ENCODE peak calls at places on chromosomes 11 and 22, in nine cellular contexts. X is skeletal muscle cell; N is HuH-7.5; O is CD8-positive, alpha-beta T cell; R is uterus; E is ACHN; D is lower lobe of right lung; S is activated CD4-positive, alpha-beta T cell treated with anti-CD3 and anti-CD28 coated beads, Interleukin-2, amount 50 U/mL, for 24 hours; A is NCI-H1092. P is an unnamed sample.

GRCh38 chr11:64545605-64546004 is 45.4 kb upstream of the SLC22A12 start:
- DNase-seq in X (peak; percentile 31), N (no peak), O (no peak), R (no peak), E (peak; percentile 84), D (peak; percentile 39), S (no peak), A (no peak), P (peak; percentile 45)

GRCh38 chr11:59810911-59811259 is 307 bp upstream of the MRPL16 start:
- DNase-seq in X (no peak), N (no peak), O (no peak), R (no peak), E (no peak), D (no peak), S (no peak), A (no peak), P (no peak)

GRCh38 chr11:11163256-11163655 is 189.8 kb downstream of the CSNK2A3 start:
- DNase-seq in X (no peak), N (peak; percentile 14), O (no peak), R (no peak), E (no peak), D (no peak), S (no peak), A (no peak), P (no peak)

GRCh38 chr11:75298191-75298590 is 53.3 kb downstream of the ARRB1 start:
- DNase-seq in X (no peak), N (no peak), O (no peak), R (no peak), E (no peak), D (no peak), S (no peak), A (no peak), P (no peak)

GRCh38 chr11:134170909-134171281 is 52.9 kb downstream of the NCAPD3 start:
- DNase-seq in X (no peak), N (no peak), O (no peak), R (no peak), E (no peak), D (no peak), S (no peak), A (no peak), P (no peak)

GRCh38 chr11:79487412-79487811 is 46.6 kb upstream of the TENM4 start:
- DNase-seq in X (no peak), N (no peak), O (no peak), R (no peak), E (no peak), D (no peak), S (no peak), A (no peak), P (no peak)

GRCh38 chr11:17389205-17389956 is 922 bp upstream of the KCNJ11 start:
- DNase-seq in X (no peak), N (peak; percentile 78), O (peak; percentile 74), R (peak; percentile 59), E (peak; percentile 61), D (peak; percentile 86), S (peak; percentile 63), A (peak; percentile 81), P (no peak)

GRCh38 chr22:43901976-43902643 is 10.3 kb upstream of the PNPLA5 start:
- DNase-seq in X (no peak), N (no peak), O (no peak), R (no peak), E (no peak), D (no peak), S (no peak), A (no peak), P (no peak)

GRCh38 chr22:49146511-49146910 is 681.2 kb downstream of the BRD1 start:
- DNase-seq in X (no peak), N (no peak), O (no peak), R (no peak), E (no peak), D (no peak), S (no peak), A (no peak), P (no peak)

GRCh38 chr11:46386674-46387073 is 4.9 kb downstream of the CHRM4 start:
- DNase-seq in X (no peak), N (no peak), O (no peak), R (no peak), E (no peak), D (no peak), S (no peak), A (no peak), P (no peak)

GRCh38 chr11:116193321-116194114 is 579.3 kb downstream of the BUD13 start:
- DNase-seq in X (no peak), N (no peak), O (no peak), R (peak; percentile 39), E (peak; percentile 81), D (peak; percentile 86), S (no peak), A (no peak), P (peak; percentile 13)

GRCh38 chr11:617912-618682 is 2.3 kb upstream of the IRF7 start:
- DNase-seq in X (no peak), N (no peak), O (no peak), R (peak; percentile 15), E (no peak), D (no peak), S (no peak), A (no peak), P (no peak)

GRCh38 chr22:49046000-49046545 is 781.6 kb downstream of the BRD1 start:
- DNase-seq in X (no peak), N (no peak), O (no peak), R (no peak), E (no peak), D (no peak), S (no peak), A (no peak), P (no peak)

GRCh38 chr11:122756417-122756816 is 81.9 kb upstream of the CRTAM start:
- DNase-seq in X (no peak), N (no peak), O (peak; percentile 44), R (no peak), E (no peak), D (peak; percentile 78), S (no peak), A (no peak), P (no peak)

GRCh38 chr11:34653031-34653430 is 32.1 kb downstream of the EHF start:
- DNase-seq in X (no peak), N (no peak), O (no peak), R (no peak), E (no peak), D (no peak), S (no peak), A (no peak), P (no peak)

GRCh38 chr22:37906364-37907008 is 389 bp downstream of the MICALL1 start:
- DNase-seq in X (no peak), N (no peak), O (peak; percentile 25), R (peak; percentile 55), E (peak; percentile 19), D (no peak), S (no peak), A (no peak), P (no peak)

GRCh38 chr11:134579709-134580634 is 167.9 kb upstream of the B3GAT1 start:
- DNase-seq in X (no peak), N (no peak), O (no peak), R (no peak), E (no peak), D (no peak), S (no peak), A (no peak), P (no peak)

GRCh38 chr22:49046546-49047305 is 780.9 kb downstream of the BRD1 start:
- DNase-seq in X (no peak), N (peak; percentile 41), O (no peak), R (peak; percentile 23), E (peak; percentile 23), D (no peak), S (no peak), A (no peak), P (no peak)

GRCh38 chr11:48090174-48090573 is 109.8 kb downstream of the PTPRJ start:
- DNase-seq in X (no peak), N (no peak), O (no peak), R (no peak), E (no peak), D (no peak), S (no peak), A (no peak), P (no peak)

GRCh38 chr22:26430600-26430999 is 1.5 kb downstream of the ASPHD2 start:
- DNase-seq in X (no peak), N (no peak), O (no peak), R (no peak), E (no peak), D (no peak), S (no peak), A (no peak), P (no peak)

GRCh38 chr11:134691474-134691873 is 279.4 kb upstream of the B3GAT1 start:
- DNase-seq in X (no peak), N (no peak), O (no peak), R (no peak), E (no peak), D (no peak), S (no peak), A (no peak), P (no peak)

GRCh38 chr11:134939905-134940304 is 527.9 kb upstream of the B3GAT1 start:
- DNase-seq in X (no peak), N (peak; percentile 11), O (no peak), R (no peak), E (peak; percentile 7), D (no peak), S (no peak), A (no peak), P (no peak)

GRCh38 chr11:134890446-134890845 is 478.4 kb upstream of the B3GAT1 start:
- DNase-seq in X (no peak), N (no peak), O (no peak), R (no peak), E (no peak), D (no peak), S (no peak), A (no peak), P (no peak)

GRCh38 chr11:79081441-79082124 is 359.2 kb downstream of the TENM4 start:
- DNase-seq in X (no peak), N (no peak), O (no peak), R (no peak), E (peak; percentile 86), D (no peak), S (no peak), A (no peak), P (peak; percentile 70)

GRCh38 chr11:79393362-79394043 is 47.3 kb downstream of the TENM4 start:
- DNase-seq in X (no peak), N (no peak), O (no peak), R (no peak), E (no peak), D (no peak), S (no peak), A (no peak), P (no peak)

GRCh38 chr11:15858881-15859280 is 497.5 kb downstream of the SOX6 start:
- DNase-seq in X (no peak), N (no peak), O (no peak), R (no peak), E (no peak), D (no peak), S (no peak), A (no peak), P (no peak)

GRCh38 chr11:94895971-94896370 is 77.4 kb downstream of the CWC15 start:
- DNase-seq in X (peak; percentile 43), N (no peak), O (no peak), R (no peak), E (peak; percentile 72), D (no peak), S (no peak), A (no peak), P (no peak)

GRCh38 chr11:11483622-11484021 is 130.6 kb upstream of the CSNK2A3 start:
- DNase-seq in X (no peak), N (no peak), O (no peak), R (no peak), E (no peak), D (no peak), S (no peak), A (no peak), P (no peak)

GRCh38 chr11:70456921-70457532 is 58.7 kb downstream of the CTTN start:
- DNase-seq in X (no peak), N (no peak), O (no peak), R (no peak), E (peak; percentile 34), D (no peak), S (no peak), A (no peak), P (no peak)

GRCh38 chr11:120512727-120513435 is 1.3 kb downstream of the GRIK4 start:
- DNase-seq in X (no peak), N (no peak), O (no peak), R (no peak), E (peak; percentile 17), D (peak; percentile 38), S (no peak), A (no peak), P (no peak)

GRCh38 chr11:2522636-2523255 is 77.9 kb downstream of the KCNQ1 start:
- DNase-seq in X (no peak), N (no peak), O (no peak), R (peak; percentile 8), E (no peak), D (peak; percentile 29), S (no peak), A (no peak), P (no peak)

P was measured in retinal pigment epithelial cell.